ENCODE peak calls at places on chromosome 17, in four cellular contexts. R is choroid plexus epithelial cell, X is lung, M is DND-41. C is an unnamed sample.

GRCh38 chr17:38428150-38428642 is at the start of gene ARHGAP23:
- DNase-seq in X (peak), M (peak), R (peak), C (no peak)

GRCh38 chr17:6681671-6682070 is 30.1 kb downstream of the C17orf100 start:
- DNase-seq in X (no peak), R (no peak), M (no peak), C (no peak)

GRCh38 chr17:76154935-76155845 is 14.1 kb upstream of the FOXJ1 start:
- DNase-seq in R (no peak), X (no peak), M (no peak), C (no peak)

GRCh38 chr17:8789743-8790142 is 9.4 kb downstream of the MFSD6L start:
- DNase-seq in R (no peak), X (no peak), M (no peak), C (no peak)

GRCh38 chr17:9865585-9865984 is 39.5 kb downstream of the RCVRN start:
- DNase-seq in R (peak), X (no peak), M (no peak), C (no peak)

GRCh38 chr17:53630115-53630514 is 192.6 kb upstream of the KIF2B start:
- DNase-seq in X (no peak), M (no peak), R (no peak), C (no peak)

GRCh38 chr17:14156689-14157088 is 80.0 kb downstream of the CDRT15 start:
- DNase-seq in X (no peak), M (no peak), R (peak), C (peak)

GRCh38 chr17:44222112-44222869 is 2.8 kb upstream of the UBTF start:
- DNase-seq in R (peak), X (peak), M (no peak), C (no peak)

GRCh38 chr17:77420476-77420803 is 279.7 kb downstream of the SEC14L1 start:
- DNase-seq in X (no peak), M (no peak), R (peak), C (no peak)

GRCh38 chr17:74779948-74780400 is 3.8 kb upstream of the NAT9 start:
- DNase-seq in M (no peak), X (peak), R (no peak), C (no peak)

GRCh38 chr17:43759836-43760235 is 1.2 kb upstream of the SOST start:
- DNase-seq in M (no peak), R (no peak), X (no peak), C (no peak)

GRCh38 chr17:73151888-73152633 is 12.7 kb upstream of the SSTR2 start:
- DNase-seq in M (no peak), R (no peak), X (no peak), C (no peak)

GRCh38 chr17:5516060-5516792 is 29.9 kb downstream of the MIS12 start:
- DNase-seq in M (no peak), R (peak), X (no peak), C (peak)

GRCh38 chr17:51860934-51861561 is 297.5 kb downstream of the CA10 start:
- DNase-seq in M (peak), R (peak), X (no peak), C (no peak)

GRCh38 chr17:48621410-48622387 is 4.5 kb downstream of the HOXB9 start:
- DNase-seq in X (no peak), R (no peak), M (no peak), C (no peak)

GRCh38 chr17:21194210-21194609 is 19.8 kb downstream of the TMEM11 start:
- DNase-seq in R (peak), X (no peak), M (no peak), C (no peak)

GRCh38 chr17:34171245-34171818 is 83.8 kb upstream of the CCL2 start:
- DNase-seq in X (peak), M (peak), R (peak), C (no peak)

GRCh38 chr17:62703269-62703775 is 75.9 kb downstream of the MRC2 start:
- DNase-seq in R (no peak), M (no peak), X (no peak), C (no peak)

GRCh38 chr17:62150471-62150870 is 85.4 kb upstream of the MED13 start:
- DNase-seq in M (no peak), X (no peak), R (no peak), C (no peak)

GRCh38 chr17:77817953-77818352 is 140.6 kb upstream of the TNRC6C start:
- DNase-seq in M (no peak), X (no peak), R (no peak), C (no peak)

GRCh38 chr17:30831257-30831656 is 509 bp upstream of the ATAD5 start:
- DNase-seq in R (peak), M (peak), X (no peak), C (no peak)

GRCh38 chr17:32349503-32349853 is 479 bp upstream of the ZNF207 start:
- DNase-seq in X (no peak), M (peak), R (peak), C (no peak)

GRCh38 chr17:76550712-76551615 is 11.1 kb downstream of the PRCD start:
- DNase-seq in R (peak), X (peak), M (no peak), C (no peak)

GRCh38 chr17:57377094-57377493 is 120.8 kb downstream of the MSI2 start:
- DNase-seq in X (no peak), M (no peak), R (no peak), C (no peak)

GRCh38 chr17:1796800-1797199 is 32.9 kb downstream of the SMYD4 start:
- DNase-seq in X (no peak), R (peak), M (no peak), C (no peak)

GRCh38 chr17:82882715-82883446 is 43.1 kb upstream of the ZNF750 start:
- DNase-seq in R (no peak), X (peak), M (peak), C (no peak)

GRCh38 chr17:74282587-74283370 is 8.7 kb downstream of the DNAI2 start:
- DNase-seq in M (peak), R (no peak), X (no peak), C (no peak)

GRCh38 chr17:75584358-75585175 is 3.0 kb upstream of the MYO15B start:
- DNase-seq in R (no peak), X (no peak), M (no peak), C (no peak)

GRCh38 chr17:75913537-75914210 is 9.0 kb upstream of the MRPL38 start:
- DNase-seq in M (no peak), R (no peak), X (no peak), C (no peak)

GRCh38 chr17:19486351-19487008 is 47.2 kb upstream of the SLC47A1 start:
- DNase-seq in R (no peak), M (no peak), X (no peak), C (no peak)

GRCh38 chr17:49708515-49709161 is 874 bp upstream of the SLC35B1 start:
- DNase-seq in R (no peak), X (no peak), M (no peak), C (no peak)

GRCh38 chr17:32627233-32628008 is 140.6 kb downstream of the CDK5R1 start:
- DNase-seq in M (no peak), R (peak), X (no peak), C (no peak)

GRCh38 chr17:6779411-6779810 is 3.4 kb downstream of the FBXO39 start:
- DNase-seq in M (no peak), X (no peak), R (no peak), C (no peak)

GRCh38 chr17:56833023-56833811 is 503 bp downstream of the C17orf67 start:
- DNase-seq in R (peak), M (peak), X (peak), C (no peak)

GRCh38 chr17:2792541-2793169 is 3.6 kb upstream of the RAP1GAP2 start:
- DNase-seq in R (no peak), M (no peak), X (no peak), C (no peak)

GRCh38 chr17:17970699-17971430 is 1.3 kb downstream of the TOM1L2 start:
- DNase-seq in X (no peak), M (no peak), R (no peak), C (no peak)
- H3K4me3 ChIP-seq in X (no peak), M (peak), R (peak), C (peak)

GRCh38 chr17:39617100-39617445 is 9.4 kb upstream of the NEUROD2 start:
- DNase-seq in M (no peak), R (no peak), X (no peak), C (no peak)

GRCh38 chr17:39618252-39618913 is 8.4 kb upstream of the PPP1R1B start:
- DNase-seq in M (no peak), R (no peak), X (no peak), C (no peak)

GRCh38 chr17:39619786-39620101 is 7.0 kb upstream of the PPP1R1B start:
- DNase-seq in R (no peak), X (no peak), M (no peak), C (no peak)

GRCh38 chr17:39617446-39618251 is 9.1 kb upstream of the PPP1R1B start:
- DNase-seq in R (no peak), X (peak), M (peak), C (no peak)

DNA sequence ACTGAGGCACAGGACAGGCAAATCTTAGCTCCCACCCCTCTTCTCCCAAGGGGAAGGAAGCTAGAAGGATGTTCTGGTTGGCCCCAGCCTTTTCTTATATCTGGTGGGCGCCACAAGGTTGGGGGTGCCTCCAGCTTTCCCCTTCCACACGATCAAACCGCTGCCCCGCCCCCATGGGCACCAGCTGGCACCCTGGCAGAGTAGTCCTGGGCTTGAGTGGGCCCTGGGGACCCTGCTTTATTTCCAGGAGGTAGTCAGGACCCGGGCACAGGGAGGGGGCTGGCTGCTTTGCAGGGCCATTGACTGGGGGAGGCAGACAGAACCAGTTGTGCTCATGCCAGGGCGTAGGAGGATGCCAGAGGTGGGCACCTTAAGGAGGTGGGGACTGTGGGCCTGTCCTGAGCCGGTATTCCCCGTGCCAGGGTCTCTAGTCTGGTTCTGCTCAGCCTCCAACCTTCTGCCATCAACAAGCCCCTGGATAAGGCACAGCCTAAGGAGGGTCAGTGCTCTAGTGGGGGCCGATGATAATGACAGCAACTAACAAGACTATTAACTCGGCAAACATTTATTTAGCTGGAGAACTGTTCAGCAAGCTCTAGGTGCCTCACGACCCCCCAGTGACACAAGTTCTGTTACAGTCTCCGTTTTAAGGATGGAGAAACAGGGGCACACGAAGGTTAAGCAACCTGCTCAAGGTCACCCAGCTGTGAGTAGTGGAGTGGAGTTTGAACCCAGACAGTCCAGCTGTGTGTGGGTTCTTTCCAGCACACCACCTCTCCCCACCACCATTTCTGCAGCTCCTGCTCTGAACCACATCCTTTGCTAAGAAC is 7.6 kb upstream of the PPP1R1B start:
- DNase-seq in M (no peak), R (no peak), X (no peak), C (no peak)
- H3K4me3 ChIP-seq in M (no peak), R (no peak), X (no peak), C (no peak)

GRCh38 chr17:80786887-80787286 is 204.8 kb upstream of the CHMP6 start:
- DNase-seq in X (no peak), M (no peak), R (no peak), C (no peak)
- H3K4me3 ChIP-seq in X (no peak), M (no peak), R (no peak), C (no peak)

GRCh38 chr17:45230410-45230786 is 8.7 kb downstream of the FMNL1 start:
- DNase-seq in R (no peak), M (no peak), X (no peak), C (no peak)

GRCh38 chr17:45227631-45228120 is 6.0 kb downstream of the FMNL1 start:
- DNase-seq in M (no peak), X (no peak), R (no peak), C (no peak)

GRCh38 chr17:45228121-45228941 is 6.6 kb downstream of the FMNL1 start:
- DNase-seq in X (no peak), M (no peak), R (no peak), C (no peak)

GRCh38 chr17:45229681-45230409 is 8.2 kb downstream of the FMNL1 start:
- DNase-seq in R (peak), M (no peak), X (no peak), C (no peak)

GRCh38 chr17:45228985-45229517 is 7.4 kb downstream of the FMNL1 start:
- DNase-seq in X (peak), R (peak), M (peak), C (no peak)
- H3K4me3 ChIP-seq in X (no peak), R (no peak), M (no peak), C (no peak)

GRCh38 chr17:214881-215331 is 33.5 kb upstream of the DOC2B start:
- DNase-seq in M (no peak), R (no peak), X (no peak), C (no peak)
- H3K4me3 ChIP-seq in M (no peak), R (no peak), X (peak), C (peak)

GRCh38 chr17:36933174-36934143 is 3.8 kb upstream of the LHX1 start:
- DNase-seq in X (no peak), R (no peak), M (no peak), C (no peak)
- H3K4me3 ChIP-seq in X (no peak), R (no peak), M (no peak), C (no peak)

GRCh38 chr17:80219777-80220708 is at the start of the genes SGSH and SLC26A11:
- DNase-seq in R (peak), X (peak), M (no peak), C (no peak)

GRCh38 chr17:80223142-80223815 is 3.1 kb downstream of the SLC26A11 start:
- DNase-seq in R (no peak), M (no peak), X (no peak), C (no peak)

GRCh38 chr17:80222376-80223141 is 2.3 kb downstream of the SLC26A11 start:
- DNase-seq in X (no peak), R (no peak), M (no peak), C (no peak)

GRCh38 chr17:80220709-80221215 is 535 bp downstream of the SLC26A11 start:
- DNase-seq in R (peak), M (no peak), X (no peak), C (no peak)

GRCh38 chr17:80221401-80221800 is 1.2 kb downstream of the SLC26A11 start:
- DNase-seq in R (no peak), M (no peak), X (no peak), C (no peak)
- H3K4me3 ChIP-seq in R (peak), M (no peak), X (peak), C (no peak)

GRCh38 chr17:41967921-41968578 is 1.5 kb downstream of the CNP start:
- DNase-seq in X (no peak), M (no peak), R (no peak), C (no peak)

GRCh38 chr17:41966453-41967140 is at the start of gene CNP:
- DNase-seq in R (peak), X (peak), M (peak), C (peak)

GRCh38 chr17:41967141-41967920 is 736 bp downstream of the CNP start:
- DNase-seq in M (peak), X (no peak), R (peak), C (no peak)

GRCh38 chr17:41970901-41971331 is 4.3 kb downstream of the CNP start:
- DNase-seq in M (no peak), X (no peak), R (no peak), C (no peak)

DNA sequence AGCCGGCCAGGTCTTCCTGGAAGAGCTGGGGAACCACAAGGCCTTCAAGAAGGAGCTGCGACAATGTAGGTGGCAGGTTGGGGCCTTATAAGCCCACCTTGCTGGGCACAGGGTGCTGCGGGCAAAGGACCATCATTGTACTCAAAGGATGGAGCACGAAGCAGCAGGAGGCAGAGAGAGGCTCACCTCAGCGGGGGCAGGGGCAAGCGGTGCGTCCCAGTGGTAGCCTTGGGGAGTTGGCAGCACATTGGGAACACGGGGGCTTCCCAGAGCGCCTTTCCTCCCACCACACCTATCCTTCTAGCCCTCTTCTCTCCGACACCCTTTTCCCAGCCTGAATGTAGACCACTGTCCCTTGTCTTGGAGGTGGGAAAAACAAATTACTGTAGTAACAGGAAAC is 2.1 kb downstream of the CNP start:
- DNase-seq in X (no peak), M (no peak), R (no peak), C (no peak)
- H3K4me3 ChIP-seq in X (no peak), M (peak), R (peak), C (no peak)

GRCh38 chr17:35588196-35588920 is 1.2 kb downstream of the AP2B1 start:
- DNase-seq in M (no peak), X (no peak), R (peak), C (peak)
- H3K4me3 ChIP-seq in M (peak), X (no peak), R (peak), C (peak)

DNA sequence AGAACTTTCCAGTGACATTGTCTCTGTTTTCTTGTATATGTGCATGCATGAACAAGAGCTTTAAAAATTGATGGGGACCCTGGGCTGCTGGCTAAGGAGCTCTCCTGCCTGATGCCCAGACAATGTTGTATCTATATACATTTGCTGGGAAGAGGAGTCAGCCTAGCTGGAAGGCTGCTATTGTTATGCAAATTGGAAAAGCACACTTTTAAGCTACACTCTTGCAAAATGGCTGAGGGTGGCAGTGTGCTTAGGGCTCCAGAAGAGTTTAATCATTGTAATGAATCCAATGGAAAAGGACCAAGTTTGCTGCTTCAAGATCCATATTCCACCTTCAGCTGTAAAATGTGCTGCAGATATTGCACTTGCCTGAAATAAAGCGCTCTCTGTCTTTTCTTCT is 171.8 kb downstream of the PRKCA start:
- DNase-seq in R (no peak), X (no peak), M (no peak), C (no peak)
- H3K4me3 ChIP-seq in R (no peak), X (no peak), M (no peak), C (no peak)

C was measured in retinal pigment epithelial cell.